ENCODE peak calls at places on chromosomes 4 and X, in four cellular contexts. One of them, this sample, is unnamed.
A peak's percentile ranks its signal among the peaks of the same experiment; 100 is the strongest.

GRCh38 chr4:25310066-25310824 is 2.3 kb upstream of the ZCCHC4 start:
- DNase-seq in IMR-90: no peak
- DNase-seq in mammary epithelial cell: no peak
- DNase-seq in prostate gland: no peak
- DNase-seq in this sample: no peak

GRCh38 chr4:69096810-69097209 is 536 bp downstream of the UGT2B7 start:
- DNase-seq in IMR-90: no peak
- DNase-seq in mammary epithelial cell: no peak
- DNase-seq in prostate gland: no peak
- DNase-seq in this sample: no peak

GRCh38 chr4:2257361-2258001 is 4.4 kb downstream of the MXD4 start:
- DNase-seq in IMR-90: no peak
- DNase-seq in mammary epithelial cell: no peak
- DNase-seq in prostate gland: no peak
- DNase-seq in this sample: peak; percentile 59

GRCh38 chrX:12403474-12404082 is 265.3 kb downstream of the FRMPD4 start:
- DNase-seq in IMR-90: peak; percentile 26
- DNase-seq in mammary epithelial cell: peak; percentile 5
- DNase-seq in prostate gland: no peak
- DNase-seq in this sample: no peak

GRCh38 chr4:143207555-143207954 is 22.8 kb downstream of the USP38 start:
- DNase-seq in IMR-90: peak; percentile 50
- DNase-seq in mammary epithelial cell: peak; percentile 16
- DNase-seq in prostate gland: no peak
- DNase-seq in this sample: no peak

GRCh38 chr4:74369860-74370259 is 4.9 kb downstream of the EREG start:
- DNase-seq in IMR-90: no peak
- DNase-seq in mammary epithelial cell: no peak
- DNase-seq in prostate gland: no peak
- DNase-seq in this sample: no peak

GRCh38 chr4:21134994-21135393 is 434.7 kb downstream of the PACRGL start:
- DNase-seq in IMR-90: no peak
- DNase-seq in mammary epithelial cell: peak; percentile 29
- DNase-seq in prostate gland: no peak
- DNase-seq in this sample: no peak

GRCh38 chr4:7190278-7190594 is 2.1 kb upstream of the SORCS2 start:
- DNase-seq in IMR-90: no peak
- DNase-seq in mammary epithelial cell: no peak
- DNase-seq in prostate gland: no peak
- DNase-seq in this sample: no peak

GRCh38 chr4:127788517-127788916 is 6.4 kb downstream of the HSPA4L start:
- DNase-seq in IMR-90: no peak
- DNase-seq in mammary epithelial cell: peak; percentile 9
- DNase-seq in prostate gland: no peak
- DNase-seq in this sample: no peak

GRCh38 chrX:97000682-97001393 is 117.1 kb downstream of the RPA4 start:
- DNase-seq in IMR-90: no peak
- DNase-seq in mammary epithelial cell: no peak
- DNase-seq in prostate gland: no peak
- DNase-seq in this sample: no peak

GRCh38 chrX:18674417-18674787 is 2.5 kb upstream of the RS1 start:
- DNase-seq in IMR-90: no peak
- DNase-seq in mammary epithelial cell: no peak
- DNase-seq in prostate gland: no peak
- DNase-seq in this sample: peak; percentile 58

GRCh38 chr4:8280158-8280875 is 10.8 kb downstream of the HTRA3 start:
- DNase-seq in IMR-90: no peak
- DNase-seq in mammary epithelial cell: no peak
- DNase-seq in prostate gland: no peak
- DNase-seq in this sample: no peak

GRCh38 chr4:1855334-1856070 is 454 bp downstream of the LETM1 start:
- DNase-seq in IMR-90: no peak
- DNase-seq in mammary epithelial cell: no peak
- DNase-seq in prostate gland: no peak
- DNase-seq in this sample: peak; percentile 73

GRCh38 chr4:139419388-139419914 is 34.5 kb upstream of the RAB33B start:
- DNase-seq in IMR-90: peak; percentile 86
- DNase-seq in mammary epithelial cell: peak; percentile 72
- DNase-seq in prostate gland: no peak
- DNase-seq in this sample: no peak

GRCh38 chr4:41331224-41331623 is 74.5 kb downstream of the UCHL1 start:
- DNase-seq in IMR-90: no peak
- DNase-seq in mammary epithelial cell: no peak
- DNase-seq in prostate gland: no peak
- DNase-seq in this sample: no peak

GRCh38 chr4:88522702-88523324 is 763 bp downstream of the PYURF start:
- DNase-seq in IMR-90: peak; percentile 33
- DNase-seq in mammary epithelial cell: peak; percentile 52
- DNase-seq in prostate gland: peak; percentile 21
- DNase-seq in this sample: peak; percentile 74

DNA sequence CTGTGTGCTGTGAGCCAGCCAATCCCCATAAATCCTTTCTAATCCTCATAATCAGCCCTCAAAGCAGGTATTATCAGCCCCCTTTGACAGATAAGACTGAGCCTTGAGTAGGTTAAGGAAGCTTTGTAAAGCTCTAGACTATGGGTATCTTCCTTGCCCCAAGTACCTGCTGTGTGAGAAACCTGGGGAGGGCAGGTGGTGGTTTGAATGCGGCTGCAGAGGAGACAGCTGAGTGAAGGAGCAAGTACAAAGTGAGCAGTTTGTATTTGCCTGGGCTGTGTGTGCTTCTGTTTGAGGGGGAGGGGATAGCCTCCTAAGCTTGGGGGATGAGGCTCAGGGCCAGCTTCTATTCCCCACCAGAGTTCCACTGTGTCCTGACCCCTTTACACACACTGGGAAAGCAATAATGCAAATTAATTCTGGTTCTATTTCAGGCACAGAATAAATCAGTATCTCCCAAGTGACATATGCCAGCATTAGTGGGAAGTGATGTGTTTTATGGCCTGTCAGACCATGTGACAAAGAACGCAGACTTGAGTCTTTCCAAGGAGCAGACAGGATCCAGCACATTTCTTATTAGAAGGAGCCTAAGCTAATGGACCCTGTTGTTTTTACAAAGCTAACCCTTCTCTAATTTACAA is 63.5 kb downstream of the EVC start:
- DNase-seq in IMR-90: no peak
- DNase-seq in mammary epithelial cell: no peak
- DNase-seq in prostate gland: no peak
- DNase-seq in this sample: peak; percentile 2
- TF ChIP-seq CTCF in IMR-90: no peak
- TF ChIP-seq CTCF in mammary epithelial cell: no peak
- TF ChIP-seq CTCF in prostate gland: no peak
- TF ChIP-seq CTCF in this sample: no peak

GRCh38 chr4:167989815-167990214 is 102.5 kb upstream of the ANXA10 start:
- DNase-seq in IMR-90: no peak
- DNase-seq in mammary epithelial cell: no peak
- DNase-seq in prostate gland: no peak
- DNase-seq in this sample: no peak

GRCh38 chr4:167987285-167987684 is 105.1 kb upstream of the ANXA10 start:
- DNase-seq in IMR-90: no peak
- DNase-seq in mammary epithelial cell: no peak
- DNase-seq in prostate gland: no peak
- DNase-seq in this sample: no peak

GRCh38 chr4:167986044-167986443 is 106.3 kb upstream of the ANXA10 start:
- DNase-seq in IMR-90: no peak
- DNase-seq in mammary epithelial cell: no peak
- DNase-seq in prostate gland: no peak
- DNase-seq in this sample: peak; percentile 55

GRCh38 chr4:167985565-167985964 is 106.8 kb upstream of the ANXA10 start:
- DNase-seq in IMR-90: no peak
- DNase-seq in mammary epithelial cell: no peak
- DNase-seq in prostate gland: no peak
- DNase-seq in this sample: no peak
- TF ChIP-seq CTCF in IMR-90: no peak
- TF ChIP-seq CTCF in mammary epithelial cell: no peak
- TF ChIP-seq CTCF in prostate gland: no peak
- TF ChIP-seq CTCF in this sample: no peak

GRCh38 chr4:185109736-185110135 is 33.3 kb upstream of the SLC25A4 start:
- DNase-seq in IMR-90: no peak
- DNase-seq in mammary epithelial cell: no peak
- DNase-seq in prostate gland: no peak
- DNase-seq in this sample: no peak

GRCh38 chr4:185108185-185108584 is 34.9 kb upstream of the SLC25A4 start:
- DNase-seq in IMR-90: no peak
- DNase-seq in mammary epithelial cell: no peak
- DNase-seq in prostate gland: no peak
- DNase-seq in this sample: no peak

GRCh38 chr4:185108669-185109068 is 34.4 kb upstream of the SLC25A4 start:
- DNase-seq in IMR-90: no peak
- DNase-seq in mammary epithelial cell: no peak
- DNase-seq in prostate gland: peak; percentile 50
- DNase-seq in this sample: no peak

GRCh38 chr4:185104733-185105132 is 38.3 kb upstream of the SLC25A4 start:
- DNase-seq in IMR-90: no peak
- DNase-seq in mammary epithelial cell: no peak
- DNase-seq in prostate gland: no peak
- DNase-seq in this sample: no peak

GRCh38 chr4:185106353-185106752 is 36.7 kb upstream of the SLC25A4 start:
- DNase-seq in IMR-90: no peak
- DNase-seq in mammary epithelial cell: no peak
- DNase-seq in prostate gland: no peak
- DNase-seq in this sample: no peak
- TF ChIP-seq CTCF in IMR-90: no peak
- TF ChIP-seq CTCF in mammary epithelial cell: no peak
- TF ChIP-seq CTCF in prostate gland: no peak
- TF ChIP-seq CTCF in this sample: no peak

DNA sequence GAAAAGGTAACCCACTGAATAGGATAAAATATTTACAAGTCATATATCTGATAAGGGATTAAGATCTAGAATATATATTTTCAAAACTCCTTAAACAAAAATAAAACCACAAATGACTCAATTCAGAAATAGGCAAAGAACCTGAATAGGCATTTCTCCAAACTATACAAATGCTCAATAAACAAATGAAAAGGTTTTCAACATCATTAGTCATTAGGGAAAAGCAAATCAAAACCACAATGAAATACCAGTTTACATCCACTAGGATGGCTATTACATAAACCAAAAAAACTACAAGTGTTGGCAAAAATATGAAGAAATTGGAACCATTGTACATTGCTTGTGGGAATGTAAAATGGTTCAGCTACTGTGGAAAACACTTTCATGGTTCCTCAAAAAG is 167.0 kb upstream of the GALNT7 start:
- DNase-seq in IMR-90: peak; percentile 82
- DNase-seq in mammary epithelial cell: peak; percentile 81
- DNase-seq in prostate gland: no peak
- DNase-seq in this sample: no peak
- TF ChIP-seq CTCF in IMR-90: no peak
- TF ChIP-seq CTCF in mammary epithelial cell: peak; percentile 21
- TF ChIP-seq CTCF in prostate gland: no peak
- TF ChIP-seq CTCF in this sample: no peak